ENCODE peak calls at places on chromosomes 3 and 15, in five cellular contexts. Z is tibial nerve, A is H1, B is right lobe of liver, Q is suprapubic skin. K is an unnamed sample.

GRCh38 chr3:150040097-150040496 is 69.4 kb upstream of the PFN2 start:
- DNase-seq in A (no peak), Z (no peak), B (no peak), Q (no peak), K (no peak)

GRCh38 chr15:40343512-40343911 is 2.8 kb upstream of the CCDC9B start:
- DNase-seq in B (no peak), Z (no peak), A (no peak), Q (no peak), K (no peak)

GRCh38 chr3:109413049-109413448 is 75.7 kb upstream of the DPPA4 start:
- DNase-seq in Z (no peak), Q (no peak), A (no peak), B (no peak), K (no peak)

GRCh38 chr3:189233225-189233858 is 61.6 kb downstream of the TPRG1 start:
- DNase-seq in A (peak; percentile 31), B (peak; percentile 19), Z (peak; percentile 71), Q (no peak), K (no peak)

GRCh38 chr3:12729313-12729676 is 29.8 kb downstream of the TMEM40 start:
- DNase-seq in A (no peak), Q (no peak), Z (no peak), B (no peak), K (no peak)

GRCh38 chr3:32401541-32402052 is 9.9 kb downstream of the CMTM7 start:
- DNase-seq in A (no peak), Q (no peak), B (peak; percentile 78), Z (peak; percentile 49), K (peak; percentile 33)

GRCh38 chr15:59933607-59934006 is 70.5 kb upstream of the FOXB1 start:
- DNase-seq in Q (no peak), Z (no peak), B (no peak), A (no peak), K (no peak)

GRCh38 chr3:174619244-174619643 is 239.9 kb upstream of the NAALADL2 start:
- DNase-seq in B (no peak), Z (no peak), A (no peak), Q (no peak), K (no peak)

GRCh38 chr15:67813104-67813634 is 12.1 kb upstream of the SKOR1 start:
- DNase-seq in Q (peak; percentile 43), A (no peak), B (no peak), Z (no peak), K (no peak)

GRCh38 chr15:66084704-66085103 is 168.8 kb downstream of the MEGF11 start:
- DNase-seq in B (no peak), Q (no peak), A (no peak), Z (no peak), K (no peak)

GRCh38 chr15:63212050-63212973 is 22.9 kb downstream of the RAB8B start:
- DNase-seq in Q (no peak), Z (no peak), B (no peak), A (no peak), K (no peak)

GRCh38 chr15:61621146-61621545 is 392.0 kb upstream of the RORA start:
- DNase-seq in Z (no peak), Q (no peak), A (no peak), B (peak; percentile 52), K (no peak)

GRCh38 chr3:128242818-128243601 is 89.7 kb downstream of the EEFSEC start:
- DNase-seq in Q (no peak), A (no peak), Z (no peak), B (no peak), K (no peak)

GRCh38 chr15:45441686-45442085 is 63.3 kb upstream of the GATM start:
- DNase-seq in Z (no peak), A (no peak), Q (no peak), B (no peak), K (no peak)

GRCh38 chr3:158668506-158668905 is 3.9 kb downstream of the LXN start:
- DNase-seq in Z (peak; percentile 12), Q (no peak), A (no peak), B (no peak), K (no peak)

GRCh38 chr15:35769656-35770055 is 223.7 kb upstream of the DPH6 start:
- DNase-seq in Q (no peak), Z (no peak), B (no peak), A (no peak), K (no peak)

GRCh38 chr3:108320746-108321350 is 24.5 kb downstream of the HHLA2 start:
- DNase-seq in A (no peak), Z (no peak), B (no peak), Q (no peak), K (no peak)

GRCh38 chr3:89098964-89099585 is 8.3 kb upstream of the EPHA3 start:
- DNase-seq in Q (no peak), B (peak; percentile 36), Z (peak; percentile 12), A (no peak), K (no peak)

GRCh38 chr3:25027639-25028038 is 400.4 kb upstream of the RARB start:
- DNase-seq in B (no peak), Q (no peak), A (no peak), Z (no peak), K (no peak)

GRCh38 chr3:25611193-25611592 is 53.5 kb downstream of the TOP2B start:
- DNase-seq in Q (no peak), B (no peak), Z (no peak), A (no peak), K (no peak)

GRCh38 chr15:95470529-95470928 is 860.0 kb upstream of the NR2F2 start:
- DNase-seq in A (no peak), Q (no peak), B (no peak), Z (peak; percentile 45), K (no peak)

GRCh38 chr3:48879307-48879993 is 19.2 kb downstream of the SLC25A20 start:
- DNase-seq in Q (no peak), A (no peak), B (no peak), Z (no peak), K (no peak)

GRCh38 chr15:97815841-97816240 is 144.7 kb upstream of the ARRDC4 start:
- DNase-seq in A (no peak), Q (no peak), Z (no peak), B (no peak), K (no peak)

GRCh38 chr3:64685800-64686445 is 1.9 kb downstream of the ADAMTS9 start:
- DNase-seq in B (peak; percentile 94), Z (peak; percentile 87), A (no peak), Q (peak; percentile 89), K (no peak)

GRCh38 chr3:124599147-124599765 is 131.0 kb upstream of the UMPS start:
- DNase-seq in Q (no peak), B (no peak), Z (no peak), A (no peak), K (no peak)

GRCh38 chr3:101279765-101280385 is 40.5 kb downstream of the IMPG2 start:
- DNase-seq in A (no peak), Q (no peak), B (no peak), Z (no peak), K (no peak)

GRCh38 chr15:79172032-79172481 is 81.5 kb upstream of the RASGRF1 start:
- DNase-seq in Q (peak; percentile 44), Z (no peak), A (no peak), B (no peak), K (no peak)

GRCh38 chr3:10193692-10194327 is 29.1 kb downstream of the IRAK2 start:
- DNase-seq in Z (no peak), Q (no peak), B (no peak), A (no peak), K (no peak)

GRCh38 chr15:65344214-65344908 is 33.4 kb downstream of the IGDCC3 start:
- DNase-seq in Q (no peak), A (no peak), Z (no peak), B (no peak), K (no peak)

GRCh38 chr3:72082121-72082715 is 297.3 kb upstream of the PROK2 start:
- DNase-seq in A (no peak), Q (no peak), B (no peak), Z (peak; percentile 19), K (no peak)
- H3K4me3 ChIP-seq in A (no peak overlapping the region), Q (no peak overlapping the region), B (no peak overlapping the region), Z (no peak overlapping the region), K (no peak overlapping the region)

GRCh38 chr3:127212711-127213110 is 19.8 kb downstream of the PRR23E start:
- DNase-seq in Z (no peak), Q (peak; percentile 32), A (no peak), B (no peak), K (no peak)

GRCh38 chr3:127212231-127212630 is 19.3 kb downstream of the PRR23E start:
- DNase-seq in A (no peak), Z (no peak), B (no peak), Q (peak; percentile 41), K (no peak)

GRCh38 chr3:127211118-127212060 is 18.5 kb downstream of the PRR23E start:
- DNase-seq in Z (no peak), Q (no peak), A (no peak), B (no peak), K (no peak)

GRCh38 chr3:127214990-127215389 is 22.1 kb downstream of the PRR23E start:
- DNase-seq in Q (no peak), B (no peak), Z (no peak), A (no peak), K (no peak)

DNA sequence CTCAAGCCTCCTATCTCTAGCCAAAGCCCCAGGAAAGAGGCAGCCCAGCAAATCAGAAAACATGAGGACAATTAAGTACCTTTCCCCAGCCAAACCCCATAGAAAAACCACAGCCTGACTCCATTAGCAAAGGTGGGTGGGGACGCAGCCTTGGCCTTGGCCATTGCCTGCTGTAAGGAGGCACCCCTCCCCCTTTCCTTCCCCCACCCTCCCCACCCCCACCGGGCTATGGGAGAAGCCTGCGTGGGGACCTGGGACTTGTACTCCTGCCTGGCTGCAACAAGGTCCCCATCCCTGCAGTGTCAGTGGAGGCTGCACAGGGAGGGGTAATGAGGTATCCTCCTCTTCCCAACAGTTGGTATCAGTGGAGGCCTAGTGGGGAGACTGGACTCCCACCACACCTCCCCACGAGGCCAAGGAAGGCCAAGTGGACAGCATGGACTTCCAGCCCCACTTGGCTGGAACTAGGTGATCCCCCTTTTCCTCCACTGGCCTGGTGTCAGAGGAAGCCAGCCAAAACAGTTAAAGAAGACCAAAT is 20.5 kb downstream of the PRR23E start:
- DNase-seq in Z (no peak), B (no peak), Q (no peak), A (no peak), K (no peak)
- H3K4me3 ChIP-seq in Z (no peak overlapping the region), B (no peak overlapping the region), Q (no peak overlapping the region), A (no peak overlapping the region), K (no peak overlapping the region)

GRCh38 chr3:14452676-14453367 is 50.4 kb downstream of the SLC6A6 start:
- DNase-seq in Q (peak; percentile 94), A (no peak), Z (peak; percentile 88), B (no peak), K (no peak)
- H3K4me3 ChIP-seq in Q (no peak overlapping the region), A (no peak overlapping the region), Z (no peak overlapping the region), B (no peak overlapping the region), K (no peak overlapping the region)

DNA sequence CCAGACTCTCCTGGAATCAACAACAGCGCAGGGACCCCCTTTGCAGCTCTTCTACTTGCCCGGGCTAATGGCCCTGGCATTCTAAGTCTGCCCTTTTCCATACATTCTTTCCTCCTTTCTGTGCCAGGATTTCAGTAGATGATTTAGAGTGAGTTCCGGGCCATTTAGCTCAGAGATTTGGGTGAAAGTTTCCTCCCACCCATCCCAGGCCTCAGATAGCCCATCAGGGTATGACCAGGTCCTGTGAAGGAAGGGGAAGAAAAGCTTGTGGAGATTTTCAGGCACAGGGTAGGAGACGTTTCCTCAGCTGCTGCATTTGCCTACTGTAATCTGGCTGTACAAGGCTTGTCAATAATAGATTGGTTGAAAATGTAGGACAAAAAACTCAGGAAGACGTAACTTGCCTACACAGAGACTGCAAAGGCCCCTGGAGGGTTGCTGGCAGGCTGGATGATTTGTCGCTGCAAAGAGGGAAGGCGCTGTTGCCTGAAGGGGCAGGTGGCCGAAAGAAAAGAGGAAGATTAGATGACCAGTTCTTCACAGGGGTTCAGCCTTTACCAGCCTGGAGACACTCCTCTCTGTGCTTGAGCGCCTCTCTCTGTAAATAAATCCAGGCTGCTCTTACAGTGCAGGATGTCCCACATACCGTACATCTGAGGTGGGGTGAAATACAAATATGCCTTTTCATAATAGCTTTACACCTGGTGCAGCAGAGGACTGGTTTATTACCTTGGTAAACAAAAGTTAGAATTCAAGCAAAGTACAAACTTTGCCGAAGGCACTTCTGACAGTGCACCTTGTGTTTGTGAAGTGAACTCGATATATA is 63.4 kb upstream of the BCL6 start:
- DNase-seq in Q (no peak), A (no peak), B (no peak), Z (no peak), K (no peak)
- H3K4me3 ChIP-seq in Q (peak overlapping the region; percentile 19), A (no peak overlapping the region), B (peak overlapping the region; percentile 18), Z (no peak overlapping the region), K (no peak overlapping the region)